ENCODE peak calls at places on chromosomes 16 and 17, in six cellular contexts. D is body of pancreas; O is activated CD4-positive, alpha-beta T cell treated with anti-CD3 and anti-CD28 coated beads, Interleukin-2, amount 50 U/mL, for 1 hour; F is NCI-H2081; X is Peyer's patch; W is NCI-H460. G is an unnamed sample.

GRCh38 chr17:77479372-77479781 is 338.6 kb downstream of the SEC14L1 start:
- DNase-seq in O (no peak), X (no peak), F (peak; percentile 16), W (no peak), D (no peak), G (no peak)

GRCh38 chr17:6098466-6099180 is 28.4 kb downstream of the WSCD1 start:
- DNase-seq in D (no peak), W (no peak), O (no peak), X (no peak), F (peak; percentile 10), G (no peak)

GRCh38 chr17:45135192-45135977 is at the start of gene ACBD4:
- DNase-seq in X (peak; percentile 93), D (peak; percentile 98), F (peak; percentile 96), W (peak; percentile 98), O (peak; percentile 98), G (peak; percentile 95)

GRCh38 chr17:16599537-16599936 is 30.5 kb upstream of the ZNF287 start:
- DNase-seq in W (no peak), D (no peak), F (no peak), O (no peak), X (no peak), G (no peak)

GRCh38 chr16:75506567-75506966 is 11.3 kb upstream of the CHST6 start:
- DNase-seq in D (peak; percentile 45), X (no peak), F (no peak), O (no peak), W (peak; percentile 59), G (peak; percentile 74)

GRCh38 chr16:15037745-15038144 is 18.1 kb downstream of the NTAN1 start:
- DNase-seq in W (no peak), O (no peak), D (no peak), F (no peak), X (no peak), G (no peak)

GRCh38 chr17:13917635-13918034 is 151.7 kb upstream of the COX10 start:
- DNase-seq in O (no peak), W (no peak), D (no peak), X (no peak), F (no peak), G (no peak)

GRCh38 chr17:40992666-40993065 is 1.3 kb downstream of the KRTAP3-3 start:
- DNase-seq in D (no peak), W (no peak), F (no peak), O (no peak), X (no peak), G (peak; percentile 49)

GRCh38 chr17:28216528-28216927 is 102.5 kb upstream of the TMEM97 start:
- DNase-seq in W (peak; percentile 25), D (no peak), O (no peak), F (no peak), X (no peak), G (peak; percentile 27)

GRCh38 chr16:59385953-59386352 is 651.8 kb upstream of the GOT2 start:
- DNase-seq in F (no peak), X (no peak), W (peak; percentile 20), O (no peak), D (peak; percentile 13), G (no peak)

GRCh38 chr16:84847554-84848415 is 28.0 kb downstream of the CRISPLD2 start:
- DNase-seq in F (no peak), O (no peak), X (no peak), W (no peak), D (no peak), G (no peak)

GRCh38 chr16:1706386-1707192 is 594 bp downstream of the MAPK8IP3 start:
- DNase-seq in W (no peak), D (no peak), X (no peak), O (peak; percentile 35), F (no peak), G (no peak)

GRCh38 chr17:8222380-8222629 is 11.9 kb upstream of the AURKB start:
- DNase-seq in D (no peak), F (no peak), W (peak; percentile 85), X (peak; percentile 81), O (no peak), G (peak; percentile 94)

GRCh38 chr16:88195021-88195581 is 187.7 kb upstream of the ZNF469 start:
- DNase-seq in F (no peak), X (no peak), D (no peak), O (no peak), W (no peak), G (no peak)

GRCh38 chr16:86261379-86261778 is 248.9 kb upstream of the FOXF1 start:
- DNase-seq in X (no peak), W (peak; percentile 23), D (no peak), F (no peak), O (no peak), G (no peak)

GRCh38 chr17:46061435-46061834 is 62.4 kb downstream of the STH start:
- DNase-seq in W (peak; percentile 16), D (no peak), F (no peak), X (no peak), O (no peak), G (no peak)

GRCh38 chr17:66602659-66603363 is 232.1 kb upstream of the CACNG5 start:
- DNase-seq in X (no peak), O (no peak), F (no peak), D (no peak), W (no peak), G (no peak)

GRCh38 chr17:4161179-4161559 is 18.2 kb downstream of the CYB5D2 start:
- DNase-seq in F (no peak), O (no peak), X (no peak), D (no peak), W (peak; percentile 81), G (no peak)

GRCh38 chr17:39069114-39069756 is 82.2 kb downstream of the PLXDC1 start:
- DNase-seq in F (peak; percentile 18), W (peak; percentile 29), O (peak; percentile 6), X (no peak), D (peak; percentile 55), G (peak; percentile 18)

GRCh38 chr16:67477960-67478554 is 2.9 kb downstream of the ATP6V0D1 start:
- DNase-seq in W (no peak), F (no peak), X (no peak), O (no peak), D (peak; percentile 75), G (no peak)

GRCh38 chr17:70207184-70207583 is 37.9 kb downstream of the KCNJ2 start:
- DNase-seq in D (no peak), O (no peak), F (no peak), W (no peak), X (no peak), G (peak; percentile 59)

GRCh38 chr17:70752966-70753467 is 583.7 kb downstream of the KCNJ2 start:
- DNase-seq in X (no peak), F (no peak), O (no peak), D (no peak), W (no peak), G (no peak)

GRCh38 chr17:51013322-51013721 is 107.3 kb downstream of the SPAG9 start:
- DNase-seq in X (no peak), F (no peak), W (no peak), D (no peak), O (no peak), G (no peak)

GRCh38 chr17:37261286-37261685 is 114.5 kb upstream of the C17orf78 start:
- DNase-seq in D (no peak), W (no peak), F (no peak), X (no peak), O (no peak), G (no peak)

GRCh38 chr16:75946058-75946457 is 219.8 kb upstream of the CPHXL start:
- DNase-seq in F (no peak), W (no peak), X (no peak), D (peak; percentile 81), O (no peak), G (no peak)

GRCh38 chr17:68600123-68600880 is 865 bp downstream of the FAM20A start:
- DNase-seq in F (no peak), X (no peak), W (no peak), D (peak; percentile 43), O (no peak), G (no peak)

GRCh38 chr17:18356624-18357023 is 6.7 kb downstream of the SHMT1 start:
- DNase-seq in W (no peak), F (no peak), D (peak; percentile 62), O (no peak), X (no peak), G (no peak)

GRCh38 chr16:12891836-12892235 is 9.6 kb upstream of the SHISA9 start:
- DNase-seq in O (no peak), F (no peak), X (no peak), W (no peak), D (no peak), G (no peak)

GRCh38 chr17:79556263-79556662 is 54.6 kb downstream of the RBFOX3 start:
- DNase-seq in D (no peak), O (no peak), W (no peak), F (no peak), X (no peak), G (no peak)

GRCh38 chr16:67428146-67428731 is 2.7 kb upstream of the HSD11B2 start:
- DNase-seq in X (peak; percentile 57), F (peak; percentile 61), D (peak; percentile 84), W (peak; percentile 60), O (peak; percentile 44), G (peak; percentile 34)

GRCh38 chr16:48676836-48677235 is 66.9 kb upstream of the N4BP1 start:
- DNase-seq in D (no peak), W (no peak), X (no peak), O (no peak), F (no peak), G (peak; percentile 99)

GRCh38 chr16:27258241-27258734 is 10.3 kb downstream of the NSMCE1 start:
- DNase-seq in W (no peak), D (no peak), O (no peak), X (no peak), F (no peak), G (no peak)

GRCh38 chr17:44983563-44983962 is 15.5 kb upstream of the C1QL1 start:
- DNase-seq in W (no peak), D (no peak), X (no peak), O (no peak), F (no peak), G (no peak)

GRCh38 chr16:71357681-71358080 is 842 bp upstream of the CALB2 start:
- DNase-seq in X (no peak), D (no peak), O (no peak), F (peak; percentile 24), W (no peak), G (no peak)

GRCh38 chr17:27663862-27664605 is 33.0 kb downstream of the LGALS9 start:
- DNase-seq in D (no peak), X (no peak), W (no peak), F (no peak), O (no peak), G (no peak)

GRCh38 chr16:13896543-13897182 is 23.3 kb upstream of the ERCC4 start:
- DNase-seq in W (no peak), F (no peak), O (no peak), D (no peak), X (no peak), G (no peak)

GRCh38 chr16:88634141-88634993 is 4.0 kb upstream of the IL17C start:
- DNase-seq in X (peak; percentile 91), D (no peak), F (no peak), W (no peak), O (peak; percentile 39), G (no peak)